ENCODE peak calls at places on chromosome 11, in seven cellular contexts. M is sigmoid colon, E is cardiac muscle cell, F is fibroblast of the aortic adventitia, G is A549, S is fibroblast of mammary gland, L is OCI-LY7. Z is an unnamed sample.

GRCh38 chr11:8812438-8812837 is 98.6 kb upstream of the AKIP1 start:
- DNase-seq in M (peak), S (peak), L (no peak), F (peak), G (peak), E (no peak), Z (no peak)

GRCh38 chr11:64996710-64997380 is at the start of gene BATF2:
- DNase-seq in S (peak), E (peak), M (peak), L (peak), G (peak), F (peak), Z (peak)

GRCh38 chr11:2507212-2507901 is 62.5 kb downstream of the KCNQ1 start:
- DNase-seq in L (no peak), F (no peak), G (no peak), E (no peak), S (no peak), M (peak), Z (no peak)

GRCh38 chr11:93330446-93330984 is at the start of gene DEUP1:
- DNase-seq in M (peak), L (no peak), E (peak), S (no peak), F (no peak), G (no peak), Z (no peak)

GRCh38 chr11:126186708-126187481 is 24.6 kb downstream of the RPUSD4 start:
- DNase-seq in F (no peak), E (no peak), G (no peak), S (no peak), M (no peak), L (no peak), Z (no peak)

GRCh38 chr11:123478352-123478986 is 48.4 kb downstream of the GRAMD1B start:
- DNase-seq in L (peak), G (peak), M (peak), S (peak), E (peak), F (peak), Z (peak)

GRCh38 chr11:449889-450808 is at the start of gene PTDSS2:
- DNase-seq in S (peak), L (peak), F (peak), M (peak), G (peak), E (peak), Z (peak)

GRCh38 chr11:74138572-74138971 is 32.2 kb downstream of the C2CD3 start:
- DNase-seq in S (peak), G (peak), E (peak), F (peak), L (no peak), M (no peak), Z (peak)

GRCh38 chr11:121661796-121662508 is 209.2 kb upstream of the SORL1-AS1 start:
- DNase-seq in M (no peak), L (no peak), F (peak), S (peak), E (no peak), G (no peak), Z (no peak)

GRCh38 chr11:122861631-122862030 is 20.9 kb upstream of the JHY start:
- DNase-seq in L (no peak), S (no peak), E (no peak), M (no peak), G (no peak), F (no peak), Z (no peak)

GRCh38 chr11:45280449-45280848 is 5.7 kb downstream of the SYT13 start:
- DNase-seq in E (no peak), L (no peak), S (no peak), M (no peak), G (no peak), F (no peak), Z (no peak)

GRCh38 chr11:11155962-11156815 is 196.9 kb downstream of the CSNK2A3 start:
- DNase-seq in L (peak), E (peak), M (no peak), G (peak), S (no peak), F (no peak), Z (no peak)

GRCh38 chr11:82117339-82117738 is 616.3 kb downstream of the FAM181B start:
- DNase-seq in G (no peak), S (no peak), M (no peak), F (no peak), E (no peak), L (no peak), Z (no peak)

GRCh38 chr11:30203850-30204249 is 27.0 kb upstream of the FSHB start:
- DNase-seq in M (no peak), E (no peak), L (no peak), F (no peak), S (no peak), G (no peak), Z (no peak)

GRCh38 chr11:119108151-119108856 is 1.2 kb downstream of the C2CD2L start:
- DNase-seq in G (no peak), E (no peak), M (no peak), L (peak), F (peak), S (peak), Z (no peak)

GRCh38 chr11:62477927-62478326 is 59.1 kb downstream of the SCGB1A1 start:
- DNase-seq in S (no peak), F (no peak), L (no peak), G (no peak), E (no peak), M (no peak), Z (no peak)

GRCh38 chr11:112828433-112828832 is 132.8 kb upstream of the NCAM1 start:
- DNase-seq in M (no peak), L (no peak), F (no peak), G (no peak), E (no peak), S (no peak), Z (no peak)

GRCh38 chr11:69321877-69322350 is 28.0 kb downstream of the MYEOV start:
- DNase-seq in M (peak), E (no peak), F (peak), L (no peak), G (no peak), S (peak), Z (no peak)

GRCh38 chr11:65204143-65204542 is 22.4 kb downstream of the CAPN1 start:
- DNase-seq in M (peak), S (no peak), F (no peak), E (no peak), L (no peak), G (no peak), Z (no peak)

GRCh38 chr11:117535870-117536411 is 208.3 kb downstream of the CEP164 start:
- DNase-seq in M (no peak), S (no peak), G (no peak), L (no peak), E (no peak), F (no peak), Z (no peak)

GRCh38 chr11:69010964-69011623 is 2.0 kb downstream of the MRGPRF start:
- DNase-seq in F (peak), S (peak), M (peak), G (peak), L (peak), E (peak), Z (no peak)

GRCh38 chr11:10314199-10315072 is 9.6 kb downstream of the ADM start:
- DNase-seq in F (peak), M (no peak), E (peak), L (peak), G (peak), S (peak), Z (no peak)

GRCh38 chr11:124535552-124536232 is 7.8 kb downstream of the OR8B12 start:
- DNase-seq in G (peak), F (peak), S (peak), E (no peak), M (no peak), L (no peak), Z (no peak)

GRCh38 chr11:67558084-67558772 is 25.4 kb upstream of the GSTP1 start:
- DNase-seq in L (no peak), S (no peak), G (no peak), F (peak), E (no peak), M (no peak), Z (no peak)

GRCh38 chr11:104163100-104164027 is 583 bp downstream of the PDGFD start:
- DNase-seq in G (peak), E (peak), F (peak), S (peak), L (peak), M (no peak), Z (no peak)

GRCh38 chr11:67699521-67699920 is 25.1 kb upstream of the ALDH3B2 start:
- DNase-seq in G (peak), E (no peak), S (peak), F (no peak), L (no peak), M (no peak), Z (no peak)

GRCh38 chr11:62896049-62896448 is 15.4 kb downstream of the SLC3A2 start:
- DNase-seq in F (no peak), S (no peak), G (no peak), L (no peak), M (no peak), E (no peak), Z (no peak)

GRCh38 chr11:1346669-1347390 is 37.4 kb upstream of the TOLLIP start:
- DNase-seq in M (peak), L (no peak), F (no peak), G (no peak), S (no peak), E (no peak), Z (no peak)

GRCh38 chr11:8775341-8776133 is 92.9 kb downstream of the RPL27A start:
- DNase-seq in M (no peak), F (no peak), G (no peak), E (no peak), L (no peak), S (no peak), Z (no peak)

GRCh38 chr11:16169946-16170345 is 186.4 kb downstream of the SOX6 start:
- DNase-seq in S (peak), M (no peak), G (no peak), F (no peak), L (no peak), E (no peak), Z (no peak)

GRCh38 chr11:69052343-69053168 is 3.8 kb downstream of the TPCN2 start:
- DNase-seq in G (no peak), E (no peak), S (no peak), L (peak), F (no peak), M (no peak), Z (no peak)

GRCh38 chr11:69915151-69915500 is 95.9 kb upstream of the FGF3 start:
- DNase-seq in S (peak), F (peak), M (no peak), E (no peak), L (no peak), G (peak), Z (no peak)

GRCh38 chr11:19988598-19988997 is 171.7 kb downstream of the DBX1 start:
- DNase-seq in L (no peak), E (no peak), S (peak), F (peak), M (peak), G (peak), Z (no peak)

GRCh38 chr11:93145381-93145780 is 52.4 kb downstream of the SLC36A4 start:
- DNase-seq in S (no peak), F (no peak), G (no peak), E (no peak), M (no peak), L (no peak), Z (no peak)

GRCh38 chr11:8070417-8071101 is 10.5 kb upstream of the TUB start:
- DNase-seq in G (peak), F (peak), L (peak), S (peak), E (peak), M (no peak), Z (no peak)

GRCh38 chr11:74000307-74000630 is 8.6 kb downstream of the UCP3 start:
- DNase-seq in S (no peak), E (no peak), M (peak), G (no peak), F (no peak), L (no peak), Z (no peak)

GRCh38 chr11:116112031-116112935 is 608.1 kb upstream of the CADM1 start:
- DNase-seq in L (no peak), M (no peak), F (no peak), S (no peak), E (no peak), G (no peak), Z (no peak)

GRCh38 chr11:116111546-116111945 is 607.3 kb upstream of the CADM1 start:
- DNase-seq in G (no peak), L (no peak), M (no peak), E (no peak), S (no peak), F (no peak), Z (no peak)

GRCh38 chr11:116110356-116110755 is 606.1 kb upstream of the CADM1 start:
- DNase-seq in E (no peak), M (no peak), L (no peak), F (no peak), S (no peak), G (no peak), Z (no peak)

GRCh38 chr11:116109228-116109627 is 605.0 kb upstream of the CADM1 start:
- DNase-seq in F (no peak), L (no peak), E (no peak), G (peak), M (no peak), S (peak), Z (no peak)

GRCh38 chr11:116110802-116111201 is 606.6 kb upstream of the CADM1 start:
- DNase-seq in G (no peak), E (no peak), L (no peak), M (no peak), S (no peak), F (no peak), Z (no peak)
- TF ChIP-seq CTCF in G (no peak), E (no peak), L (no peak), M (no peak), S (no peak), F (no peak), Z (no peak)

DNA sequence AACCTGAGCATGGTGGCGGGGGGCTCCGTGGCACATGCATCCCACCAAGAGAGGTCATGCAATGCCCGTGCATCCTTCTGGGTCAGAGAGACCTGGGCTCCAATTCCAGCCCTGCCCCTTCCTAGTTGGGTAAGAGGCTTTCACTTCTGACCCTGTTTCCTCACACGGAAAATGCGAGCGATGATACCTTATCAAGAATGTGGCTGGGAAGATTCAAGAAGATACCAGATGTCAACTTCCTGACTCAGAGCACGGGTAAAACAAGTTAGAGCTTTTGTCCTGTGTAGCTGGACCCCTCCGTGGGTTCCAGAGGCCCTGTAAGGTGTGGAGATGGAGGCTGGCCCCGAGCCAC is 8.7 kb upstream of the DGKZ start:
- DNase-seq in L (no peak), E (no peak), S (peak), G (no peak), F (no peak), M (no peak), Z (no peak)
- H3K4me3 ChIP-seq in L (no peak), E (no peak), S (no peak), G (no peak), F (no peak), M (peak), Z (no peak)

GRCh38 chr11:120225372-120225909 is 14.5 kb upstream of the POU2F3 start:
- DNase-seq in M (peak), E (no peak), F (peak), L (no peak), G (no peak), S (peak), Z (no peak)

GRCh38 chr11:120224872-120225371 is 14.1 kb downstream of the OAF start:
- DNase-seq in F (no peak), E (no peak), S (no peak), G (no peak), M (no peak), L (peak), Z (no peak)

GRCh38 chr11:120222916-120223315 is 12.1 kb downstream of the OAF start:
- DNase-seq in L (no peak), G (no peak), S (no peak), E (no peak), F (no peak), M (no peak), Z (no peak)

GRCh38 chr11:120224386-120224785 is 13.6 kb downstream of the OAF start:
- DNase-seq in G (no peak), F (no peak), E (no peak), S (no peak), L (no peak), M (no peak), Z (no peak)

GRCh38 chr11:120223793-120224192 is 13.0 kb downstream of the OAF start:
- DNase-seq in F (no peak), E (no peak), S (no peak), G (no peak), M (no peak), L (no peak), Z (no peak)
- TF ChIP-seq CTCF in F (no peak), E (no peak), S (no peak), G (no peak), M (no peak), L (no peak), Z (no peak)

DNA sequence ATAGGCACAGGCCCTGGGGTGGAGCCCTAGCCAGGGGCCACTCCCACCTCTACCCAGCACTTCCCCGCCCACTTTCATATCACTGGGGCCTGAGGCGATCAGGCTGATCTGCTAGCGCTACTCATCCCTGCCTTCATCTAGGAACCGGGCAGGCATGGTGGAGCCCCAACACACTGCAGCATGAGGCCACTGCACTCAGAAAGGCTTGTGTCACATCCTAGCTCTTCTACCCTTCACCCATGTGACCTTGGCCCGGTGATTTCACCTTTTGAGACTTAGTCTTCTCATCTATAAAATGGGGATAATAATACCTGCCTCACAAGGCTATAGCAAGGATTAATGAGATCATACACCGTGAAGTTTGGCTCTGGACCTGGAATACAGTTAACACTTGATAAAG is 18.1 kb upstream of the GDPD5 start:
- DNase-seq in S (no peak), L (no peak), M (no peak), E (no peak), G (no peak), F (no peak), Z (no peak)
- H3K4me3 ChIP-seq in S (no peak), L (no peak), M (no peak), E (no peak), G (no peak), F (no peak), Z (no peak)

GRCh38 chr11:134332189-134332631 is 422 bp downstream of the GLB1L2 start:
- DNase-seq in M (peak), G (no peak), L (no peak), F (no peak), E (peak), S (no peak), Z (no peak)
- TF ChIP-seq CTCF in M (no peak), G (no peak), L (no peak), F (no peak), E (no peak), S (no peak), Z (no peak)

GRCh38 chr11:131893103-131893502 is 522.7 kb downstream of the NTM start:
- DNase-seq in M (no peak), S (no peak), F (no peak), G (no peak), L (no peak), E (no peak), Z (no peak)
- H3K4me3 ChIP-seq in M (no peak), S (no peak), F (no peak), G (no peak), L (no peak), E (no peak), Z (no peak)

GRCh38 chr11:60739114-60739513 is 14.6 kb downstream of the MS4A18 start:
- DNase-seq in G (no peak), L (no peak), E (no peak), M (no peak), S (no peak), F (no peak), Z (no peak)
- TF ChIP-seq CTCF in G (no peak), L (peak), E (no peak), M (no peak), S (no peak), F (no peak), Z (no peak)

DNA sequence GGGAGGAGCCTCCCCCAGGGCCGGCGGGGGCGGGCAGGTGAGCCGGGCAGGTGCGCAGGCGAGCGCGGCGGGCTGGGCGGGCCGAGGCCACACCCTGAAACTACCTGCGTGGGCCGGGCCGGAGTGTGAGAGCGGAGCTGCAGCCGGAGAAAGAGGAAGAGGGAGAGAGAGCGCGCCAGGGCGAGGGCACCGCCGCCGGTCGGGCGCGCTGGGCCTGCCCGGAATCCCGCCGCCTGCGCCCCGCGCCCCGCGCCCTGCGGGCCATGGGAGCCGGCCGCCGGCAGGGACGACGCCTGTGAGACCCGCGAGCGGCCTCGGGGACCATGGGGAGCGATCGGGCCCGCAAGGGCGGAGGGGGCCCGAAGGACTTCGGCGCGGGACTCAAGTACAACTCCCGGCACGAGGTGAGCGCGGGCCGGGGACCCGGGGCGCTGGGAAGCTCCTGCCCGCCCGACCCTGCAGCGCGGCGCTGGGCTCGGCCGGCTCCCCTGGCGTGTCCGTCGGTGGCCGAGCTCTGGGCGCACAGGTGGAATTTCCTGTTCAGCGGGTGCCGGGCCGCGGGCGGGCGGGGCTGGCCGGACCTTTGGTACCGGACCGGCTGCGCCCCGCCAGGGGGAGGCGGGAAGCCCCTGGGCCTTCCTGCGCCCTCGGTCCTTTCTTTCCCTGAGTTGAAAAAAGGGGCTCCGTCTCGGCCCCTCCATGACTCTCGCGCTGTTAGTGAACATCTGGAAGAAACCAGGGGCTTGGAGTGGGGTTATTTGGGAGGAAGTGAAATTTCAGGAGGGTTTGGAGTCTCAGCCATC is at the start of gene ST14:
- DNase-seq in S (no peak), G (no peak), E (peak), F (no peak), M (no peak), L (peak), Z (no peak)
- H3K4me3 ChIP-seq in S (no peak), G (no peak), E (peak), F (no peak), M (peak), L (peak), Z (no peak)

Z was measured in HFF-Myc.